ENCODE peak calls at places on chromosomes 2 and 18, in nine cellular contexts. One of them, this sample, is unnamed.

GRCh38 chr2:133726906-133727305 is 158.6 kb upstream of the NCKAP5 start:
- DNase-seq in RWPE2: no peak
- DNase-seq in astrocyte of the cerebellum: no peak
- DNase-seq in A549: no peak
- DNase-seq in gastrocnemius medialis: no peak
- DNase-seq in astrocyte of the spinal cord: peak
- DNase-seq in right atrium auricular region: no peak
- DNase-seq in AG10803: no peak
- DNase-seq in GM12865: no peak
- DNase-seq in this sample: no peak

GRCh38 chr2:215982465-215982875 is 30.9 kb downstream of the MREG start:
- DNase-seq in right atrium auricular region: no peak
- DNase-seq in gastrocnemius medialis: no peak
- DNase-seq in RWPE2: peak
- DNase-seq in A549: peak
- DNase-seq in GM12865: peak
- DNase-seq in astrocyte of the spinal cord: peak
- DNase-seq in AG10803: peak
- DNase-seq in astrocyte of the cerebellum: peak
- DNase-seq in this sample: no peak

GRCh38 chr18:26813043-26813442 is 52.5 kb downstream of the AQP4 start:
- DNase-seq in astrocyte of the cerebellum: peak
- DNase-seq in RWPE2: no peak
- DNase-seq in gastrocnemius medialis: peak
- DNase-seq in GM12865: peak
- DNase-seq in AG10803: no peak
- DNase-seq in right atrium auricular region: no peak
- DNase-seq in A549: peak
- DNase-seq in astrocyte of the spinal cord: no peak
- DNase-seq in this sample: no peak

GRCh38 chr2:45178359-45178758 is 169.1 kb upstream of the SIX2 start:
- DNase-seq in astrocyte of the cerebellum: no peak
- DNase-seq in A549: no peak
- DNase-seq in GM12865: no peak
- DNase-seq in RWPE2: no peak
- DNase-seq in right atrium auricular region: no peak
- DNase-seq in AG10803: no peak
- DNase-seq in gastrocnemius medialis: no peak
- DNase-seq in astrocyte of the spinal cord: no peak
- DNase-seq in this sample: no peak

GRCh38 chr2:37648316-37649011 is 23.0 kb downstream of the CDC42EP3 start:
- DNase-seq in AG10803: no peak
- DNase-seq in right atrium auricular region: no peak
- DNase-seq in gastrocnemius medialis: peak
- DNase-seq in RWPE2: no peak
- DNase-seq in GM12865: peak
- DNase-seq in A549: no peak
- DNase-seq in astrocyte of the spinal cord: no peak
- DNase-seq in astrocyte of the cerebellum: no peak
- DNase-seq in this sample: no peak

GRCh38 chr18:74898965-74899364 is 301.3 kb downstream of the ZNF407 start:
- DNase-seq in RWPE2: no peak
- DNase-seq in gastrocnemius medialis: no peak
- DNase-seq in astrocyte of the spinal cord: peak
- DNase-seq in right atrium auricular region: no peak
- DNase-seq in A549: peak
- DNase-seq in GM12865: no peak
- DNase-seq in AG10803: peak
- DNase-seq in astrocyte of the cerebellum: peak
- DNase-seq in this sample: no peak

GRCh38 chr2:213234641-213235040 is 49.6 kb upstream of the SPAG16 start:
- DNase-seq in astrocyte of the spinal cord: peak
- DNase-seq in right atrium auricular region: no peak
- DNase-seq in GM12865: no peak
- DNase-seq in astrocyte of the cerebellum: no peak
- DNase-seq in AG10803: peak
- DNase-seq in RWPE2: no peak
- DNase-seq in A549: no peak
- DNase-seq in gastrocnemius medialis: no peak
- DNase-seq in this sample: no peak

GRCh38 chr2:222882484-222882928 is 21.7 kb downstream of the ACSL3 start:
- DNase-seq in AG10803: no peak
- DNase-seq in right atrium auricular region: no peak
- DNase-seq in gastrocnemius medialis: no peak
- DNase-seq in astrocyte of the cerebellum: no peak
- DNase-seq in GM12865: no peak
- DNase-seq in RWPE2: no peak
- DNase-seq in A549: no peak
- DNase-seq in astrocyte of the spinal cord: no peak
- DNase-seq in this sample: no peak

GRCh38 chr2:147872967-147873366 is 28.1 kb downstream of the ACVR2A start:
- DNase-seq in RWPE2: no peak
- DNase-seq in gastrocnemius medialis: no peak
- DNase-seq in GM12865: no peak
- DNase-seq in A549: no peak
- DNase-seq in astrocyte of the cerebellum: no peak
- DNase-seq in AG10803: no peak
- DNase-seq in right atrium auricular region: no peak
- DNase-seq in astrocyte of the spinal cord: no peak
- DNase-seq in this sample: no peak

GRCh38 chr2:159736048-159736447 is 23.7 kb downstream of the MARCHF7 start:
- DNase-seq in RWPE2: no peak
- DNase-seq in A549: no peak
- DNase-seq in astrocyte of the cerebellum: no peak
- DNase-seq in gastrocnemius medialis: no peak
- DNase-seq in AG10803: no peak
- DNase-seq in astrocyte of the spinal cord: peak
- DNase-seq in GM12865: no peak
- DNase-seq in right atrium auricular region: no peak
- DNase-seq in this sample: no peak

GRCh38 chr18:36402765-36403396 is 105.4 kb downstream of the FHOD3 start:
- DNase-seq in GM12865: peak
- DNase-seq in gastrocnemius medialis: no peak
- DNase-seq in AG10803: peak
- DNase-seq in RWPE2: no peak
- DNase-seq in A549: no peak
- DNase-seq in right atrium auricular region: peak
- DNase-seq in astrocyte of the spinal cord: peak
- DNase-seq in astrocyte of the cerebellum: peak
- DNase-seq in this sample: peak
- TF ChIP-seq CTCF in GM12865: no peak
- TF ChIP-seq CTCF in gastrocnemius medialis: no peak
- TF ChIP-seq CTCF in AG10803: no peak
- TF ChIP-seq CTCF in RWPE2: no peak
- TF ChIP-seq CTCF in A549: no peak
- TF ChIP-seq CTCF in right atrium auricular region: no peak
- TF ChIP-seq CTCF in astrocyte of the spinal cord: no peak
- TF ChIP-seq CTCF in astrocyte of the cerebellum: no peak
- TF ChIP-seq CTCF in this sample: no peak

GRCh38 chr2:60555066-60555793 is 1.8 kb upstream of the BCL11A start:
- DNase-seq in right atrium auricular region: no peak
- DNase-seq in gastrocnemius medialis: no peak
- DNase-seq in GM12865: peak
- DNase-seq in AG10803: peak
- DNase-seq in A549: peak
- DNase-seq in astrocyte of the spinal cord: peak
- DNase-seq in RWPE2: peak
- DNase-seq in astrocyte of the cerebellum: peak
- DNase-seq in this sample: no peak

GRCh38 chr2:60554649-60555065 is 1.2 kb upstream of the BCL11A start:
- DNase-seq in astrocyte of the cerebellum: no peak
- DNase-seq in right atrium auricular region: no peak
- DNase-seq in astrocyte of the spinal cord: no peak
- DNase-seq in A549: no peak
- DNase-seq in RWPE2: no peak
- DNase-seq in gastrocnemius medialis: no peak
- DNase-seq in AG10803: no peak
- DNase-seq in GM12865: no peak
- DNase-seq in this sample: no peak

GRCh38 chr2:60556441-60556997 is 3.1 kb upstream of the BCL11A start:
- DNase-seq in astrocyte of the cerebellum: no peak
- DNase-seq in gastrocnemius medialis: no peak
- DNase-seq in AG10803: no peak
- DNase-seq in RWPE2: no peak
- DNase-seq in A549: no peak
- DNase-seq in GM12865: no peak
- DNase-seq in right atrium auricular region: no peak
- DNase-seq in astrocyte of the spinal cord: no peak
- DNase-seq in this sample: no peak

GRCh38 chr2:60556998-60557955 is 3.8 kb upstream of the BCL11A start:
- DNase-seq in GM12865: no peak
- DNase-seq in right atrium auricular region: no peak
- DNase-seq in astrocyte of the spinal cord: no peak
- DNase-seq in A549: no peak
- DNase-seq in RWPE2: no peak
- DNase-seq in astrocyte of the cerebellum: no peak
- DNase-seq in gastrocnemius medialis: no peak
- DNase-seq in AG10803: no peak
- DNase-seq in this sample: no peak

DNA sequence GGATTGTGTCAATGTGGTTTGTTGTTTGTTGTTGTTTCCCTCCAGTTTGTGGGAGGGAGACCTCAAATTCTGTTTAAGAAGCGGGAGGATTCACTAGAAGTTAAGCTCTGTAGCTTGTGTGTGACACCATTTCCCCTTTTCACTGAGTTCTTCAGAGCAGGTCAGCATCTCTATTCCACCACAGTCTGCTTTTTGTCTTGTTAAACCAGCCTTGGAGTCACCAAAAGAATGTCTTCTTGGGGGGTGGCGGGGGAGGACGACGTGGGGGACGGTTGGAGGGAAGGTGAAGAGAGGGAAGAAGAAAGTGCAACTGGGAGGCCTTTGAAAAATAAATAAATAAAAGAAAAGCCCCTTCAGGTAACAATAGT is 2.3 kb upstream of the BCL11A start:
- DNase-seq in gastrocnemius medialis: no peak
- DNase-seq in GM12865: no peak
- DNase-seq in right atrium auricular region: no peak
- DNase-seq in astrocyte of the cerebellum: no peak
- DNase-seq in astrocyte of the spinal cord: no peak
- DNase-seq in RWPE2: no peak
- DNase-seq in A549: no peak
- DNase-seq in AG10803: no peak
- DNase-seq in this sample: no peak
- H3K4me3 ChIP-seq in gastrocnemius medialis: peak
- H3K4me3 ChIP-seq in GM12865: peak
- H3K4me3 ChIP-seq in right atrium auricular region: peak
- H3K4me3 ChIP-seq in astrocyte of the cerebellum: peak
- H3K4me3 ChIP-seq in astrocyte of the spinal cord: peak
- H3K4me3 ChIP-seq in RWPE2: peak
- H3K4me3 ChIP-seq in A549: peak
- H3K4me3 ChIP-seq in AG10803: peak
- H3K4me3 ChIP-seq in this sample: peak

GRCh38 chr2:231380991-231381847 is 14.3 kb upstream of the B3GNT7 start:
- DNase-seq in right atrium auricular region: no peak
- DNase-seq in astrocyte of the spinal cord: no peak
- DNase-seq in AG10803: no peak
- DNase-seq in gastrocnemius medialis: no peak
- DNase-seq in astrocyte of the cerebellum: no peak
- DNase-seq in GM12865: no peak
- DNase-seq in A549: no peak
- DNase-seq in RWPE2: no peak
- DNase-seq in this sample: no peak

GRCh38 chr2:231380307-231380706 is 15.2 kb upstream of the B3GNT7 start:
- DNase-seq in AG10803: no peak
- DNase-seq in GM12865: no peak
- DNase-seq in RWPE2: no peak
- DNase-seq in gastrocnemius medialis: no peak
- DNase-seq in astrocyte of the spinal cord: no peak
- DNase-seq in astrocyte of the cerebellum: no peak
- DNase-seq in A549: no peak
- DNase-seq in right atrium auricular region: no peak
- DNase-seq in this sample: no peak

GRCh38 chr2:231379266-231380215 is 16.0 kb upstream of the B3GNT7 start:
- DNase-seq in AG10803: no peak
- DNase-seq in A549: peak
- DNase-seq in gastrocnemius medialis: no peak
- DNase-seq in right atrium auricular region: no peak
- DNase-seq in RWPE2: no peak
- DNase-seq in GM12865: no peak
- DNase-seq in astrocyte of the cerebellum: no peak
- DNase-seq in astrocyte of the spinal cord: no peak
- DNase-seq in this sample: no peak

GRCh38 chr2:231383701-231384435 is 11.6 kb upstream of the B3GNT7 start:
- DNase-seq in AG10803: no peak
- DNase-seq in right atrium auricular region: no peak
- DNase-seq in gastrocnemius medialis: no peak
- DNase-seq in RWPE2: no peak
- DNase-seq in astrocyte of the spinal cord: no peak
- DNase-seq in astrocyte of the cerebellum: no peak
- DNase-seq in A549: no peak
- DNase-seq in GM12865: no peak
- DNase-seq in this sample: no peak

DNA sequence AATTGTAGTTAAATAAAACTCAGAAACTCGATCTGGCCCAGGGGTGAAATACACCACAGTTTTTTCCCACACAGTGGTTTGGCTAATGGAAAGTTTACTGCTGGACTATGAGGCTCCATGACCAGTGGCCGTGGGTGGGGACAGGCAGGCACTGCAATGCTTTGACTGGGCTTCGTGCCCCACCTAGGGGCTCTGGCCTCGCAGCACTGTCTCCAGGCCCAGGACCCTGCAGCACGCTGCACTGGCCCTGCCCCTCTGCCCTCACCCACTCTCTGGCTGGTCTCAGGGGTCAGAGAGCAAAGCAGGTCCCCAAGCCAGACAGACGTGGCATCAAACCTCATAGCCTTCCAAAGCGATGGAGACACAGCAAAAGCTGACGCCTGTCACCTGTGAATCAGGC is 13.4 kb upstream of the B3GNT7 start:
- DNase-seq in RWPE2: no peak
- DNase-seq in A549: no peak
- DNase-seq in astrocyte of the spinal cord: no peak
- DNase-seq in AG10803: no peak
- DNase-seq in right atrium auricular region: no peak
- DNase-seq in GM12865: no peak
- DNase-seq in astrocyte of the cerebellum: no peak
- DNase-seq in gastrocnemius medialis: no peak
- DNase-seq in this sample: no peak
- TF ChIP-seq CTCF in RWPE2: no peak
- TF ChIP-seq CTCF in A549: no peak
- TF ChIP-seq CTCF in astrocyte of the spinal cord: no peak
- TF ChIP-seq CTCF in AG10803: no peak
- TF ChIP-seq CTCF in right atrium auricular region: no peak
- TF ChIP-seq CTCF in GM12865: no peak
- TF ChIP-seq CTCF in astrocyte of the cerebellum: no peak
- TF ChIP-seq CTCF in gastrocnemius medialis: no peak
- TF ChIP-seq CTCF in this sample: no peak

DNA sequence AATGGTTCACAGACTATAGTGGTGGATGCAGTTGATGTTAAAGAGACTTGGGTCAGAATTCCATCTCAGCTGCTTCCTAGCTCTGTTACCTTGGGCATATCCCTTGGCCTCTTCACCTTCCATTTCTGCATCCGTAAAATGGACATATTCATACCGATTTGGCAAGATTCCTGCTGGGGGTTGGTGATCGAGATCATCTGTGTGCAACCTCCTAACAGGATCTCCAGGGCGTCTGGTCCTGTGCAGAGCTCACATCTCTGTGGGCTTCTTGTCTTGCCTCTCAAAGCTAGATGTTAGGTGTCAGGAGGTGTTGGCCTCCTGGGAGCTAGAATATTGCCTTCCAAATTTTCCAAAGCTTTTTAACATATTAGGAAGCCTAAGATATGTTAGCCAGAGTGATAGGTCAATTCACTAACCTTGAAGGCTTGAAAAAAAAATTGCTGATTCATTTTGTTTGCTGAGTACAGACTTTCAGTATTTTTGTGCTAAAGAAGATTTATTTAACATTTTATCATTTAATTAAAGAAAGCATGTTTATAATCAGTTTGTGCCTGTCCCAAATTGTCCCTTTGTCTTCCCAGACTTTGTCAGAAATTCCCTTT is 69.7 kb upstream of the ZNF516 start:
- DNase-seq in astrocyte of the spinal cord: no peak
- DNase-seq in right atrium auricular region: no peak
- DNase-seq in gastrocnemius medialis: no peak
- DNase-seq in GM12865: no peak
- DNase-seq in RWPE2: no peak
- DNase-seq in AG10803: peak
- DNase-seq in astrocyte of the cerebellum: no peak
- DNase-seq in A549: no peak
- DNase-seq in this sample: no peak
- H3K4me3 ChIP-seq in astrocyte of the spinal cord: peak
- H3K4me3 ChIP-seq in right atrium auricular region: peak
- H3K4me3 ChIP-seq in gastrocnemius medialis: peak
- H3K4me3 ChIP-seq in GM12865: no peak
- H3K4me3 ChIP-seq in RWPE2: peak
- H3K4me3 ChIP-seq in AG10803: peak
- H3K4me3 ChIP-seq in astrocyte of the cerebellum: no peak
- H3K4me3 ChIP-seq in A549: no peak
- H3K4me3 ChIP-seq in this sample: peak